ENCODE peak calls at places on chromosome 21, in four cellular contexts. J is CD4-positive, alpha-beta memory T cell; S is A549; Y is AG04450. L is an unnamed sample. For H3K9me3, the result is how much of the 10 kb centered on the place peaks cover.

GRCh38 chr21:46660505-46660904 is 25.0 kb downstream of the PRMT2 start:
- DNase-seq in J (no peak), S (no peak), Y (no peak), L (no peak)

GRCh38 chr21:39867198-39867650 is at the start of gene PCP4:
- DNase-seq in J (peak), S (peak), Y (no peak), L (no peak)

GRCh38 chr21:16573581-16573980 is 843.8 kb downstream of the USP25 start:
- DNase-seq in J (no peak), S (no peak), Y (peak), L (no peak)

GRCh38 chr21:42574234-42575027 is 60.8 kb downstream of the SLC37A1 start:
- DNase-seq in J (no peak), S (no peak), Y (no peak), L (no peak)

GRCh38 chr21:17003221-17003620 is 509.6 kb upstream of the CXADR start:
- DNase-seq in J (no peak), S (no peak), Y (peak), L (no peak)

GRCh38 chr21:42120904-42121535 is 49.9 kb downstream of the UMODL1 start:
- DNase-seq in J (no peak), S (no peak), Y (no peak), L (no peak)

GRCh38 chr21:46634966-46635323 is 529 bp upstream of the PRMT2 start:
- DNase-seq in J (no peak), S (peak), Y (peak), L (no peak)

GRCh38 chr21:15192243-15192642 is 127.4 kb upstream of the NRIP1 start:
- DNase-seq in J (no peak), S (no peak), Y (no peak), L (no peak)

GRCh38 chr21:26934383-26934782 is 32.5 kb downstream of the ADAMTS5 start:
- DNase-seq in J (no peak), S (no peak), Y (no peak), L (no peak)

GRCh38 chr21:15826147-15826780 is 96.5 kb downstream of the USP25 start:
- DNase-seq in J (peak), S (peak), Y (no peak), L (no peak)

GRCh38 chr21:42234464-42235241 is 15.7 kb downstream of the ABCG1 start:
- DNase-seq in J (peak), S (peak), Y (no peak), L (peak)

GRCh38 chr21:32185726-32186125 is 93.1 kb downstream of the MIS18A start:
- DNase-seq in J (no peak), S (no peak), Y (no peak), L (no peak)

GRCh38 chr21:16308269-16308668 is 578.5 kb downstream of the USP25 start:
- DNase-seq in J (no peak), S (no peak), Y (no peak), L (no peak)

GRCh38 chr21:38875694-38876492 is 70.2 kb downstream of the ETS2 start:
- DNase-seq in J (no peak), S (no peak), Y (no peak), L (no peak)

DNA sequence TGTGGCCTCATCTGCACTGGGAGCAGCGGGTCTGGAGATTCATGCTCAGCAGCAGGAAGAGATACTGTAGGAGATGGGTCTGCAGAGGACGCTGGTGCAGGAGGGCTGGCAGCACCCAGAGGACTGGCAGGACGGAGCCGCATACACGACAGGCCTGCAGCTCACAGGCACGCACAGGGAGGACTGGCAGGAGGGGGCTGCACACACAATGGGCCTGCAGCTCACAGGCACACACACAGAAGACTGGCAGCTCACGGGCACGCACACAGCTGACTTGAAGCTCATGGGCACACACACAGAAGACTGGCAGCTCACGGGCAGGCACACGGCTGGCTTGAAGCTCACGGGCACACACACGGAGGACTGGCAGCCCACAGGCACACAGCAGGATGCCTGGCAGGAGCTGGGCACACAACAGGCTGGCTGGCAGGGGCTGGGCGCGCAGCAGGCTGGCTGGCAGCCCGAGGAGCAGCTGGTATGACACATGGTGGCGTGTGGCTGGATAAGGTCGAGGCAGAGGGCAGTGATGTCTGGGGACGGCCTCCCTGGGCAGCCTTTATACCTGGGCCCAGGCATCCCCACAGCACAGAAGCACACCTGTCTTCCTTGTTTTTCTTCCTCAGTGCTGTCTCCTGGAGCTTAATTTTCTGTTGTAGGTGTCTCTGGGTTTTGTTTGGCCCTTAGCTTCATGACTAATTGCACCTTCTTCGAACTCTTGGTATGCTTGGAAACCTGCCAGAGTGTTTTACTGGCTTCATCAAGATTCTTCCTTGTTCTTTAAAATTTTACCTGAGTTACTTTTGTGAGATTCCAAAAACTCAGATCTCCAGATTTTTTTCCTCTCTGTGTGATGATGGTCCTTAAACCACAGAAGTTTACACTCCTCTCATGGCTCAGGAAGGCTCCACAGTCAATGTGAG is at the start of gene KRTAP12-2:
- DNase-seq in J (no peak), S (no peak), Y (no peak), L (no peak)
- H3K9me3 ChIP-seq in J (under half), S (under half), Y (under half), L (under half)

GRCh38 chr21:10466200-10466599 is 55.2 kb upstream of the TPTE start:
- DNase-seq in J (no peak), S (no peak), Y (no peak), L (no peak)
- H3K9me3 ChIP-seq in J (under half), S (under half), Y (under half), L (under half)

GRCh38 chr21:22711636-22712035 is 1713.4 kb downstream of the NCAM2 start:
- DNase-seq in J (no peak), S (no peak), Y (no peak), L (no peak)

DNA sequence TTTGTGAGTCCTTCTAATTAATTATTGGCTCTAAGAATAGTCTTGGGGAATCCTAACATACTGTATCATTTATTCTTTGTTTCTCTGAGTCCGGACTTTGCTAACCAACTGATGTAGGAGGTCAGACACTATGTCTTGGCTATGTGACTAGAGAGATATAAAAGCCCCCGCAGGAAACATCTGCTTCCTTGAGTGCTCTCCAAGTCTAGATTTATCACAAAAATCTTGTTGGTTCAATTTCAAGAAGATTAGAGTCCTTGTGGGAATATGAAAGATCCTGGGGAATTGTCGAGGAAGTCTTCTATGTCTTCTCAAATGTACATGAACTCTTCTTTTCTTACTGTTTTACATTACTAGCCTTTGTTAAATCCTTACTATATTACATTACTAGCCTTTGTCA is 1712.5 kb downstream of the NCAM2 start:
- DNase-seq in J (no peak), S (no peak), Y (no peak), L (no peak)
- H3K9me3 ChIP-seq in J (under half), S (under half), Y (under half), L (under half)

GRCh38 chr21:44416193-44416592 is 39.1 kb upstream of the LRRC3 start:
- DNase-seq in J (no peak), S (no peak), Y (no peak), L (no peak)
- H3K9me3 ChIP-seq in J (under half), S (under half), Y (half or more), L (under half)

GRCh38 chr21:36596174-36596573 is 102.7 kb upstream of the SIM2 start:
- DNase-seq in J (no peak), S (no peak), Y (no peak), L (no peak)
- H3K9me3 ChIP-seq in J (under half), S (under half), Y (under half), L (under half)

DNA sequence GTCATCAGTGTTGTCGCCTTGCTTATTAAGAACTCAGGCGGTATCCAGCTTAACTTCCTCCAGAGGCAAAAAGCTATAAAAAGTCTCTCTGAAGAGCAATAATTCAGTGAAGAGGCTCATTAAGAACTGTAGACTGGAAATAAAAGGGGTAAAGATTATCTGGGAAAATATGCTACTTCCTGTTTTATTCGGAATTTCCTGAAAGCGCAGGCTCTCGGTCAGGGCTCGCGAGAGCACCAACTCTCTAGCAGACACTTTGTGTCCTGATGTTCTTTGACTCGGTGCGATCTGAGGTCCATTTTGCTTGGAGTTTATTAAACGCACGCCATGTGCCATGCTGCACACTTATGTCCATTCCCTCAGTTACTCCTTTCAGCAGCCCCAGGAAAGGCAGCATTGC is 70.4 kb downstream of the MRPS6 start:
- DNase-seq in J (no peak), S (no peak), Y (no peak), L (no peak)
- H3K9me3 ChIP-seq in J (under half), S (under half), Y (under half), L (under half)